ENCODE peak calls at places on chromosomes 11 and 22, in four cellular contexts. K is MM.1S, P is lower lobe of right lung, L is mesenchymal stem cell. V is an unnamed sample.

GRCh38 chr22:32761251-32761903 is 40.1 kb upstream of the TIMP3 start:
- DNase-seq in K (no peak), L (peak; percentile 83), P (no peak), V (no peak)

GRCh38 chr11:78259777-78260470 is 71.2 kb downstream of the USP35 start:
- DNase-seq in K (no peak), P (no peak), L (no peak), V (no peak)

GRCh38 chr11:114668109-114668508 is 10.2 kb upstream of the NXPE2 start:
- DNase-seq in P (no peak), K (no peak), L (no peak), V (no peak)

GRCh38 chr11:116499396-116500001 is 273.3 kb downstream of the BUD13 start:
- DNase-seq in K (peak; percentile 77), P (peak; percentile 86), L (peak; percentile 12), V (no peak)

GRCh38 chr11:100857236-100858005 is 170.3 kb downstream of the ARHGAP42 start:
- DNase-seq in L (no peak), P (no peak), K (no peak), V (no peak)

GRCh38 chr11:129695543-129696308 is 119.9 kb upstream of the TMEM45B start:
- DNase-seq in P (peak; percentile 67), K (peak; percentile 81), L (peak; percentile 43), V (peak; percentile 55)

GRCh38 chr11:64251986-64252837 is 882 bp downstream of the PLCB3 start:
- DNase-seq in K (no peak), L (peak; percentile 51), P (peak; percentile 76), V (no peak)

GRCh38 chr22:20117656-20118571 is 888 bp upstream of the TRMT2A start:
- DNase-seq in L (peak; percentile 48), P (peak; percentile 61), K (peak; percentile 33), V (peak; percentile 59)

GRCh38 chr11:29484548-29484947 is 532.3 kb downstream of the KCNA4 start:
- DNase-seq in P (no peak), L (no peak), K (no peak), V (no peak)

GRCh38 chr22:30452861-30453260 is 19.0 kb downstream of the SEC14L3 start:
- DNase-seq in P (no peak), L (no peak), K (no peak), V (no peak)

GRCh38 chr11:125389339-125390166 is 106.5 kb downstream of the FEZ1 start:
- DNase-seq in K (no peak), L (no peak), P (no peak), V (no peak)

GRCh38 chr11:78647986-78648875 is 73.6 kb upstream of the NARS2 start:
- DNase-seq in L (no peak), K (no peak), P (no peak), V (no peak)

GRCh38 chr11:64385953-64386704 is 27.2 kb downstream of the RPS6KA4 start:
- DNase-seq in L (peak; percentile 69), K (no peak), P (no peak), V (no peak)

GRCh38 chr11:21565283-21565682 is 627.6 kb upstream of the ANO5 start:
- DNase-seq in L (no peak), P (no peak), K (no peak), V (no peak)

GRCh38 chr11:116192509-116193206 is 580.1 kb downstream of the BUD13 start:
- DNase-seq in K (no peak), L (no peak), P (no peak), V (no peak)

GRCh38 chr22:42283288-42284229 is 13.1 kb upstream of the TCF20 start:
- DNase-seq in K (no peak), L (peak; percentile 21), P (peak; percentile 47), V (peak; percentile 45)

GRCh38 chr11:93521086-93521485 is 22.1 kb downstream of the SMCO4 start:
- DNase-seq in L (no peak), P (no peak), K (no peak), V (no peak)

GRCh38 chr11:17991799-17992433 is 20.9 kb downstream of the SERGEF start:
- DNase-seq in P (no peak), K (peak; percentile 51), L (peak; percentile 65), V (peak; percentile 50)

GRCh38 chr11:112977620-112978212 is 16.5 kb downstream of the NCAM1 start:
- DNase-seq in P (no peak), L (peak; percentile 91), K (no peak), V (no peak)

GRCh38 chr11:102476812-102477211 is 24.2 kb upstream of the TMEM123 start:
- DNase-seq in L (no peak), K (peak; percentile 82), P (no peak), V (peak; percentile 24)

GRCh38 chr11:48066881-48067800 is 86.8 kb downstream of the PTPRJ start:
- DNase-seq in K (no peak), P (no peak), L (no peak), V (no peak)

GRCh38 chr22:43894122-43894521 is 2.3 kb upstream of the PNPLA5 start:
- DNase-seq in P (no peak), K (no peak), L (no peak), V (no peak)

GRCh38 chr11:15185021-15185420 is 70.3 kb downstream of the INSC start:
- DNase-seq in K (no peak), L (no peak), P (no peak), V (no peak)

GRCh38 chr11:44014968-44015623 is 32.7 kb upstream of the ACCSL start:
- DNase-seq in P (no peak), K (no peak), L (peak; percentile 24), V (no peak)

GRCh38 chr11:70872299-70872698 is 380.1 kb downstream of the SHANK2 start:
- DNase-seq in K (no peak), L (no peak), P (no peak), V (no peak)

GRCh38 chr11:127843483-127844396 is 743.6 kb downstream of the ETS1 start:
- DNase-seq in P (peak; percentile 75), K (peak; percentile 78), L (peak; percentile 40), V (peak; percentile 17)

GRCh38 chr11:3229673-3230630 is 2.3 kb downstream of the MRGPRE start:
- DNase-seq in L (no peak), K (no peak), P (no peak), V (no peak)

GRCh38 chr11:6545917-6546605 is 49.0 kb downstream of the DNHD1 start:
- DNase-seq in P (no peak), L (no peak), K (no peak), V (no peak)

GRCh38 chr11:127451852-127452251 is 451.3 kb upstream of the KIRREL3 start:
- DNase-seq in K (no peak), L (no peak), P (no peak), V (no peak)

GRCh38 chr11:73577496-73577917 is 20.4 kb downstream of the FAM168A start:
- DNase-seq in L (no peak), P (no peak), K (no peak), V (no peak)

GRCh38 chr11:79794057-79794456 is 353.2 kb upstream of the TENM4 start:
- DNase-seq in K (no peak), P (no peak), L (no peak), V (no peak)

GRCh38 chr11:85628771-85629341 is 463 bp downstream of the TMEM126B start:
- DNase-seq in L (no peak), K (no peak), P (no peak), V (no peak)

GRCh38 chr11:17778352-17778751 is 43.8 kb downstream of the KCNC1 start:
- DNase-seq in L (no peak), K (no peak), P (no peak), V (no peak)

GRCh38 chr11:127412234-127412633 is 411.7 kb upstream of the KIRREL3 start:
- DNase-seq in P (no peak), K (no peak), L (no peak), V (no peak)

GRCh38 chr22:46078241-46079092 is 71.9 kb upstream of the PPARA start:
- DNase-seq in L (no peak), P (peak; percentile 75), K (no peak), V (no peak)
- H3K4me1 ChIP-seq in L (peaks cover 55% of the 10 kb centered on the region), P (peaks cover 87% of the 10 kb centered on the region), K (no peaks in the 10 kb centered on the region), V (peaks cover 20% of the 10 kb centered on the region)

GRCh38 chr11:20397281-20397680 is 9.8 kb downstream of the PRMT3 start:
- DNase-seq in K (peak; percentile 68), L (peak; percentile 63), P (no peak), V (peak; percentile 46)
- H3K36me3 ChIP-seq in K (no peaks in the 10 kb centered on the region), L (peaks cover 2% of the 10 kb centered on the region), P (peaks cover 59% of the 10 kb centered on the region), V (peaks cover 6% of the 10 kb centered on the region)

DNA sequence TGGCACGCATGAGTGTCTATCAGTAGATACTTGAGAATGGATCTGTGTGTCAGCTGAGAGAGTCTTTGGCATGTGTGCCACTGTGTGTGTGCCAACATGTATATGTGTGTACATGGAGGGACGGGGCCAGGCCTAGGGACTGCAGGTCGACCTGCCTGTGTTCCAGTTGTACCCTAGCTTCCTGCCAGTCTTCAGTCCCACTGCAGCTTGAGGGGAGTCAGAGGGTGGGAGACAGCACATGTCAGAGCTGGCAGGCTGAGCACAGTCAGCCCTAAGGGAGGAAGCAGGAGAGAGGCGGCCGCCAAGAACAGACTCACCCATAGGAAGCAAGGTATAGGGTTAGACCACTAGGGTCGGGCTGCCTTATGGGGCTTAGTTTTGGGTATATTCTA is 5.6 kb downstream of the CLCF1 start:
- DNase-seq in P (no peak), K (no peak), L (no peak), V (no peak)
- H3K27ac ChIP-seq in P (no peak overlapping the region), K (no peak overlapping the region), L (no peak overlapping the region), V (no peak overlapping the region)

DNA sequence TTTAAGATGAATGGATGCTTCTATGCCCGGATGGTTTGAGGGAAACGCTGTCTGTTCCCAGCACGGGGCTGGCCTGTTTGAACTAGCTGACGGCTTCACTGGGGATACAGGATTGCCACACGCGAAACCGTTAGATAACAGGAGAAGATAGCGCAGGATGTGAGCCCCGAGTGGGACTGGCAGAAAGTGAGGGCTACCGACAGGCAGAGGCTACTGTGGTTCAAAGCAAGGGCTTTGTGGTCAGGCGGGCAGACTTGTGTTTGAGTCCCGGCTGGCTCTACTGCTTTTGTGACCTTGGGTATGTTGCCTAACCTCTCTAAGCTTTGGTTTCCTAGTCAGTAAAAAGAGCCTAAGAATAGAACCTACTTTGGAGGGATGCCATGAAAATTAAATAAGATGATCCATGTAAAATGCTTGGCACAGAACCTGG is 2.8 kb upstream of the OAF start:
- DNase-seq in P (no peak), K (no peak), L (peak; percentile 46), V (no peak)
- H3K4me1 ChIP-seq in P (peaks cover 28% of the 10 kb centered on the region), K (peaks cover 3% of the 10 kb centered on the region), L (peaks cover 29% of the 10 kb centered on the region), V (peaks cover 12% of the 10 kb centered on the region)

DNA sequence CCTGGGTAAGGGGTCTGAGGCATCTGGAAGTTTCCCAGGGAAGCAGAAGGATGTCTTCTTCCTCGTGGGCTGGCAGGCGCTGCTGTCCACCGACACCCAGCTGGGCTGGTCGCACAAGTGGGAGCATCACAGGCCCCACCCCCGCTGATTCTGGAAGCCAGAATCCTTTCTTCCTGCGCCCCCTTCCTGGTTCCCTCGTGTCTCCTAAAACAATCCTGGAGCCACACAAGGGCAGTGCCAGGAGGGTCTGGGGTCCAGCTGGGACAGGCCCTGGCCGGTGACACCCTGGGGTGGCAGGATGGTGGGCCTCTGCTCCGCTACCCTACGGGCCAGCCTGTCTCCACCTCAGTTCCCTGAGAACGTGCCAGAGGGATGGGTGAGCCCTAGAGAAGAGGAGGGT is 4.2 kb downstream of the LSP1 start:
- DNase-seq in K (no peak), P (no peak), L (no peak), V (no peak)
- H3K36me3 ChIP-seq in K (no peaks in the 10 kb centered on the region), P (no peaks in the 10 kb centered on the region), L (no peaks in the 10 kb centered on the region), V (peaks cover 4% of the 10 kb centered on the region)

GRCh38 chr11:62030071-62030684 is 62.7 kb upstream of the FTH1 start:
- DNase-seq in L (no peak), K (no peak), P (no peak), V (no peak)

GRCh38 chr11:62026739-62027138 is 59.3 kb upstream of the FTH1 start:
- DNase-seq in P (no peak), K (no peak), L (no peak), V (no peak)

GRCh38 chr11:62020661-62021060 is 53.2 kb upstream of the FTH1 start:
- DNase-seq in P (no peak), K (no peak), L (no peak), V (no peak)

GRCh38 chr11:62025429-62026105 is 58.1 kb upstream of the FTH1 start:
- DNase-seq in L (peak; percentile 95), P (peak; percentile 84), K (peak; percentile 11), V (peak; percentile 98)

GRCh38 chr11:62024975-62025374 is 57.5 kb upstream of the FTH1 start:
- DNase-seq in L (no peak), K (no peak), P (no peak), V (no peak)
- H3K27ac ChIP-seq in L (no peak overlapping the region), K (peak overlapping the region; percentile 18), P (peak overlapping the region; percentile 83), V (peak overlapping the region; percentile 86)